ENCODE peak calls at places on chromosomes 4 and X, in seven cellular contexts. E, A, Z, R, M, V and X are unnamed samples.

GRCh38 chr4:150164055-150164454 is 85.8 kb downstream of the DCLK2 start:
- DNase-seq in R (peak), Z (no peak), V (no peak), A (no peak), E (no peak), M (no peak), X (no peak)

GRCh38 chr4:169226565-169226964 is 44.2 kb downstream of the SH3RF1 start:
- DNase-seq in A (no peak), E (no peak), Z (no peak), R (no peak), V (no peak), M (no peak), X (no peak)

GRCh38 chr4:87973283-87974169 is 2.0 kb upstream of the SPP1 start:
- DNase-seq in A (no peak), M (no peak), V (peak), Z (peak), R (peak), E (peak), X (peak)

GRCh38 chr4:155964016-155964891 is 10.6 kb upstream of the CTSO start:
- DNase-seq in Z (no peak), V (peak), E (no peak), A (no peak), M (no peak), R (peak), X (no peak)

GRCh38 chrX:130136497-130136896 is 26.2 kb upstream of the ELF4 start:
- DNase-seq in Z (no peak), R (no peak), E (no peak), M (no peak), A (no peak), V (no peak), X (no peak)

GRCh38 chr4:64305565-64306254 is 103.5 kb downstream of the TECRL start:
- DNase-seq in A (no peak), M (no peak), E (no peak), V (no peak), Z (no peak), R (no peak), X (no peak)

GRCh38 chr4:75494563-75494962 is 19.6 kb downstream of the RCHY1 start:
- DNase-seq in V (peak), M (no peak), R (peak), A (no peak), Z (no peak), E (no peak), X (peak)

GRCh38 chr4:6362243-6362885 is 92.7 kb downstream of the WFS1 start:
- DNase-seq in Z (no peak), R (no peak), A (no peak), E (no peak), M (no peak), V (no peak), X (no peak)

GRCh38 chrX:118148737-118149136 is 32.1 kb upstream of the KLHL13 start:
- DNase-seq in R (no peak), Z (no peak), M (no peak), A (no peak), V (no peak), E (no peak), X (no peak)

GRCh38 chr4:156820931-156821330 is 150.7 kb downstream of the PDGFC start:
- DNase-seq in A (no peak), V (no peak), E (no peak), M (no peak), Z (no peak), R (no peak), X (no peak)

GRCh38 chrX:154401045-154401799 is 3.0 kb downstream of the RPL10 start:
- DNase-seq in E (no peak), V (no peak), R (peak), M (no peak), Z (no peak), A (no peak), X (peak)

GRCh38 chrX:69424910-69425309 is 79.2 kb upstream of the NALF2 start:
- DNase-seq in A (no peak), E (no peak), Z (no peak), M (no peak), V (no peak), R (no peak), X (no peak)

GRCh38 chrX:39477438-39478120 is 620.2 kb downstream of the BCOR start:
- DNase-seq in Z (peak), R (no peak), A (no peak), V (peak), M (peak), E (peak), X (no peak)
- TF ChIP-seq CTCF in Z (peak), R (no peak), A (no peak), V (no peak), M (peak), E (no peak), X (peak)

GRCh38 chrX:135477576-135477975 is 42.9 kb upstream of the INTS6L start:
- DNase-seq in V (peak), M (peak), Z (peak), R (peak), E (peak), A (peak), X (peak)
- TF ChIP-seq CTCF in V (peak), M (peak), Z (peak), R (no peak), E (peak), A (no peak), X (peak)

GRCh38 chrX:48468247-48468671 is 1.8 kb downstream of the SLC38A5 start:
- DNase-seq in V (no peak), Z (no peak), R (peak), E (peak), A (peak), M (no peak), X (no peak)

GRCh38 chrX:48470110-48470832 is at the start of gene SLC38A5:
- DNase-seq in M (no peak), R (no peak), A (no peak), E (no peak), V (no peak), Z (no peak), X (no peak)

GRCh38 chrX:48470833-48471118 is 716 bp upstream of the SLC38A5 start:
- DNase-seq in Z (no peak), R (no peak), E (no peak), V (no peak), A (no peak), M (no peak), X (no peak)

GRCh38 chrX:48467331-48467761 is 2.7 kb downstream of the SLC38A5 start:
- DNase-seq in V (no peak), M (no peak), R (no peak), A (no peak), Z (no peak), E (no peak), X (no peak)

DNA sequence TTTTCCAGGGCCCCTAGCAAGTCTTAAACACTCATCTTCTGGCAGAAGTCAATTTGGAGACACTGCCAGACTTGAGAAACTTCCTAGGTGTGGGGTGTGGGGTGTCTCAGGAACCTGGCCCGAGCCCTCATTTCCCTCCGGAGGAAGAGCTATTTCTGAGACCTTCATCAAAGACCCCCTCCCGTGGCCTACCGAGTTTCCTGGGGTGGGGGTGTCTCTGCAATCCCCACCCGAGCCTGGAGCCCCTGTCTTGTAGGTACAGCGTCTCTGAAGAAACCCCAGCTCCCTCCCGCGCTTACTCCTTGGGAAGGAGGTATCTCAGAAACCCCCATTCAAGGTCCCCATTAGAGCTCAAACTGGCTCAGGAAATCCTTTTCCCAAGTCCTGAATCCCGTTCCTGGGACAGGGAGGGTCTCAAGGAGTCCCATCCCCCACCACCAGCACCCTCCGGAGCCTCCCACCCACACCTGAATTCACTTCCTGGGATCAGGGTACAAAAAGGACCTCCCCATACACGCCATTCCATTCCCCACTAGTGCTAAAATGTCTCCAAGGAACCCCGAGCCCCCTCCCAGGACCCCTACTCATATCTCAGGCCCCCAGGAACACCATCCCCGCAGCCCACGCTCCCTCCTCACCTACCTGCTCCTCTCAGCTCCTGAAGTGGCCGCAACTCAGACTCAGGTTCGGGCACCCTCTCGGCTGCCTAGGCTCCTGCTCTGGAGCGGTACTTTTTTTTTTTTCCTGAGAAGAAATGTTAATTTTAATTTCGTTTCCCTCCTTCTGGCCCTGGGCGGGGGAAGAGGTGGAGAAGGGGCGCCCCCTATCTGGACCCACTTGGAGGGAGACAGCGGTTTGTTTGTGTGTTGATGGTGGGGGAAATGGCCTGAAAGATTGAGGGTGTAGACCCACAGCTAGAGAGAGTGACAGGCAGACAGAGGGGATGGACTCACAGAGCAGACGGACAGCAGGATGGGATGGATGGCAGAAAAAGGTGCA is 1.1 kb downstream of the SLC38A5 start:
- DNase-seq in E (no peak), R (no peak), V (no peak), Z (no peak), M (no peak), A (no peak), X (no peak)
- TF ChIP-seq CTCF in E (no peak), R (no peak), V (peak), Z (no peak), M (peak), A (peak), X (peak)

GRCh38 chrX:151753313-151754041 is 18.9 kb downstream of the CNGA2 start:
- DNase-seq in V (peak), R (peak), E (peak), A (no peak), M (peak), Z (peak), X (no peak)
- TF ChIP-seq CTCF in V (peak), R (peak), E (peak), A (no peak), M (peak), Z (peak), X (no peak)

GRCh38 chrX:7109838-7110793 is 37.4 kb upstream of the STS start:
- DNase-seq in V (no peak), A (no peak), M (no peak), R (no peak), Z (no peak), E (no peak), X (no peak)

GRCh38 chrX:7111518-7111917 is 36.0 kb upstream of the STS start:
- DNase-seq in A (no peak), R (no peak), Z (no peak), E (no peak), M (no peak), V (no peak), X (no peak)

GRCh38 chrX:7110821-7111276 is 36.7 kb upstream of the STS start:
- DNase-seq in Z (no peak), V (no peak), A (no peak), R (no peak), E (no peak), M (no peak), X (no peak)

GRCh38 chrX:7108995-7109634 is 38.4 kb upstream of the STS start:
- DNase-seq in R (no peak), Z (no peak), A (no peak), E (no peak), V (peak), M (no peak), X (no peak)

GRCh38 chrX:7107968-7108480 is 39.5 kb upstream of the STS start:
- DNase-seq in M (no peak), A (no peak), V (no peak), E (no peak), R (no peak), Z (no peak), X (no peak)
- TF ChIP-seq CTCF in M (no peak), A (no peak), V (no peak), E (no peak), R (no peak), Z (no peak), X (no peak)